ENCODE peak calls at places on chromosomes 4 and X, in seven cellular contexts. N, F, K, L, W, R and G are unnamed samples.

GRCh38 chrX:147890766-147891165 is 21.0 kb upstream of the FMR1 start:
- DNase-seq in N (no peak), F (no peak), K (no peak), L (no peak), W (no peak), R (no peak), G (no peak)

GRCh38 chr4:76867880-76868655 is 29.9 kb downstream of the SOWAHB start:
- DNase-seq in N (no peak), F (peak), K (no peak), L (no peak), W (no peak), R (no peak), G (no peak)

GRCh38 chr4:102598102-102598758 is 97.1 kb downstream of the NFKB1 start:
- DNase-seq in N (no peak), F (no peak), K (peak), L (no peak), W (no peak), R (no peak), G (no peak)

GRCh38 chr4:183919173-183919572 is 14.1 kb downstream of the STOX2 start:
- DNase-seq in N (peak), F (no peak), K (no peak), L (no peak), W (no peak), R (no peak), G (no peak)

GRCh38 chrX:43809463-43809862 is 72.8 kb downstream of the MAOB start:
- DNase-seq in N (no peak), F (no peak), K (no peak), L (no peak), W (no peak), R (no peak), G (no peak)

GRCh38 chr4:174907508-174907907 is 10.7 kb upstream of the ADAM29 start:
- DNase-seq in N (no peak), F (no peak), K (no peak), L (no peak), W (no peak), R (no peak), G (no peak)

GRCh38 chr4:23697001-23697528 is 192.8 kb downstream of the PPARGC1A start:
- DNase-seq in N (no peak), F (no peak), K (no peak), L (no peak), W (no peak), R (no peak), G (no peak)

GRCh38 chr4:144754562-144755410 is 108.8 kb downstream of the HHIP start:
- DNase-seq in N (no peak), F (no peak), K (no peak), L (no peak), W (no peak), R (no peak), G (no peak)

GRCh38 chrX:153411988-153412574 is 809 bp downstream of the ZFP92 start:
- DNase-seq in N (no peak), F (no peak), K (no peak), L (no peak), W (no peak), R (peak), G (no peak)

GRCh38 chr4:6308890-6309643 is 39.4 kb downstream of the WFS1 start:
- DNase-seq in N (no peak), F (peak), K (no peak), L (peak), W (peak), R (peak), G (no peak)

GRCh38 chrX:150429577-150429976 is 66.5 kb downstream of the MAMLD1 start:
- DNase-seq in N (no peak), F (no peak), K (no peak), L (no peak), W (no peak), R (no peak), G (no peak)

GRCh38 chrX:104351173-104351769 is 96.5 kb upstream of the ESX1 start:
- DNase-seq in N (no peak), F (no peak), K (no peak), L (no peak), W (no peak), R (no peak), G (no peak)

GRCh38 chr4:92305878-92306520 is 2.2 kb downstream of the GRID2 start:
- DNase-seq in N (no peak), F (no peak), K (no peak), L (no peak), W (peak), R (no peak), G (no peak)

GRCh38 chr4:82713856-82714255 is 84.7 kb downstream of the SCD5 start:
- DNase-seq in N (no peak), F (no peak), K (no peak), L (no peak), W (no peak), R (no peak), G (no peak)

GRCh38 chrX:125826080-125826479 is 340.0 kb downstream of the DCAF12L2 start:
- DNase-seq in N (no peak), F (no peak), K (no peak), L (no peak), W (no peak), R (no peak), G (no peak)